ENCODE peak calls at places on chromosome 7, in eight cellular contexts. M is A549; V is kidney; A is CD8-positive, alpha-beta T cell; H is CD4-positive, alpha-beta T cell; D is PC-9; E is WERI-Rb-1; Q is tibial artery. F is an unnamed sample.

GRCh38 chr7:112449353-112449752 is 907 bp upstream of the IFRD1 start:
- DNase-seq in E (no peak), M (peak), V (no peak), Q (no peak), D (peak), A (peak), H (peak), F (no peak)

GRCh38 chr7:150502519-150502918 is 12.2 kb upstream of the GIMAP7 start:
- DNase-seq in D (no peak), H (no peak), A (peak), Q (no peak), V (no peak), M (no peak), E (no peak), F (no peak)

GRCh38 chr7:23106801-23107713 is 1.5 kb downstream of the KLHL7 start:
- DNase-seq in M (no peak), D (no peak), A (no peak), V (no peak), H (no peak), E (no peak), Q (no peak), F (peak)

GRCh38 chr7:22364023-22364422 is 7.1 kb upstream of the RAPGEF5 start:
- DNase-seq in A (no peak), E (no peak), M (no peak), H (no peak), D (no peak), Q (no peak), V (no peak), F (no peak)

GRCh38 chr7:51160411-51160810 is 156.2 kb downstream of the COBL start:
- DNase-seq in V (no peak), Q (no peak), E (peak), A (no peak), D (no peak), M (no peak), H (no peak), F (no peak)

GRCh38 chr7:17392846-17393245 is 94.4 kb downstream of the AHR start:
- DNase-seq in H (no peak), Q (no peak), A (no peak), M (no peak), E (no peak), D (no peak), V (no peak), F (no peak)

GRCh38 chr7:100430450-100431285 is 1.0 kb downstream of the MEPCE start:
- DNase-seq in E (no peak), A (peak), M (no peak), V (peak), D (no peak), Q (peak), H (no peak), F (peak)

GRCh38 chr7:20172736-20173334 is 44.3 kb downstream of the MACC1 start:
- DNase-seq in E (peak), V (peak), M (peak), D (no peak), Q (peak), H (no peak), A (no peak), F (peak)

GRCh38 chr7:101996876-101997275 is 179.4 kb downstream of the CUX1 start:
- DNase-seq in M (no peak), H (no peak), E (no peak), V (peak), A (no peak), D (no peak), Q (no peak), F (no peak)

GRCh38 chr7:48035301-48035966 is at the start of gene C7orf57:
- DNase-seq in Q (peak), M (peak), A (peak), D (peak), H (peak), E (peak), V (peak), F (peak)
- TF ChIP-seq CTCF in Q (peak), M (peak), A (no peak), D (no peak), H (peak), E (no peak), V (peak), F (no peak)

GRCh38 chr7:131039355-131039762 is 288.3 kb upstream of the MKLN1 start:
- DNase-seq in Q (no peak), D (no peak), V (no peak), A (no peak), H (no peak), E (no peak), M (no peak), F (peak)
- H3K27ac ChIP-seq in Q (no peak), D (peak), V (no peak), A (no peak), H (no peak), E (no peak), M (no peak), F (no peak)

DNA sequence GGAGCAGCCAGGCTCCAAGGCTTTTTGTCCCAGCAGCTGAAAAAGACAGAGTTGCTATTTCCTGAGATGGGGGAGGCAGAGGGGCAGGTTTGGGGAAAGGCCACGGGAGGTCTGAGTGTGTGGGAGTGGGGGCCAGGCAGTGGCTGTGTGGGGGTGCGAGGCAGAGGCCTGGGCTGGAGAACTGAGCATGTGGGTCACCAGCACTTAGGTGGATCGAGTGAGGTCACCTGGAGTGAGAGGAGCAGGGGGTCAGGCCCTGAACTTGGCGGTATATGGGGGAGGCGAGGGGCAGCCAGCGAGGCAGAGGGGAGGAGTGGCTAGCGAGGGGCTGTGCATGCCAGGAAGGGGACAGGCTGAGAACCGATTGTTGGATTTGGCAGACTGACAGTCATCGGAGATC is 28.4 kb downstream of the IQCE start:
- DNase-seq in A (no peak), M (no peak), D (no peak), H (no peak), V (no peak), E (no peak), Q (no peak), F (no peak)
- TF ChIP-seq CTCF in A (no peak), M (no peak), D (no peak), H (no peak), V (no peak), E (no peak), Q (no peak), F (no peak)

GRCh38 chr7:159013181-159013690 is 131.4 kb downstream of the VIPR2 start:
- DNase-seq in A (no peak), D (no peak), V (no peak), M (no peak), H (no peak), E (no peak), Q (no peak), F (no peak)
- H3K27ac ChIP-seq in A (no peak), D (no peak), V (peak), M (peak), H (no peak), E (no peak), Q (peak), F (no peak)

DNA sequence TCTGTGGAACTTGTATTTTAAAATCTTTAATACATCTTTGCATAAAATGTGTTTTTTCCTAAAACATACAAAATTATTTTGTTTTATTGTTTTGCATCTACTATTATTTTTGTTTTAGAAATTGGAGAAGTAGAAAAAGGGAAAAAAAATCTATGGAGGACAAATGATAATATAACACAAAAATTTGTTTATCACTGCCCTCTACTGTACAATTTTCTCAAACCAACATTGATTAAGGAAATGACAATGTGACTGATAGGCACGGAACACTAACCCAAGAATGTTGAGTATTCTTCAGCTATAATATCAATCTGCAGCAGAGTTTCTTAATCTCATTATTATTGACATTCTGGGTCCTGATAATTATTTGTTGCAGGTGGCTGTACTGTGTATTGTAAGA is 9.5 kb upstream of the ING3 start:
- DNase-seq in H (no peak), M (no peak), Q (no peak), D (no peak), A (no peak), V (no peak), E (no peak), F (no peak)
- TF ChIP-seq CTCF in H (peak), M (peak), Q (peak), D (peak), A (peak), V (peak), E (no peak), F (peak)

F was measured in cardiac muscle cell.